ENCODE peak calls at places on chromosome 1, in seven cellular contexts. L, C, P, S, H, I and U are unnamed samples.
A peak's percentile ranks its signal among the peaks of the same experiment; 100 is the strongest.

GRCh38 chr1:85137660-85138059 is 63.2 kb downstream of the SYDE2 start:
- DNase-seq in C (no peak), S (peak; percentile 86), L (no peak), I (peak; percentile 78), P (no peak), H (no peak), U (no peak)

GRCh38 chr1:221371671-221372070 is 370.2 kb downstream of the DUSP10 start:
- DNase-seq in I (no peak), H (no peak), S (no peak), L (no peak), P (no peak), C (no peak), U (no peak)

GRCh38 chr1:17615157-17615556 is 75.7 kb downstream of the ARHGEF10L start:
- DNase-seq in I (no peak), C (no peak), P (no peak), H (no peak), S (no peak), L (no peak), U (no peak)

GRCh38 chr1:204883405-204883804 is 12.7 kb downstream of the NFASC start:
- DNase-seq in P (no peak), S (no peak), H (no peak), L (no peak), C (no peak), I (no peak), U (peak; percentile 16)

GRCh38 chr1:178650950-178651461 is 74.0 kb upstream of the RALGPS2 start:
- DNase-seq in H (no peak), I (peak; percentile 71), C (no peak), P (no peak), S (no peak), L (no peak), U (peak; percentile 15)

GRCh38 chr1:93304716-93305138 is 41.0 kb upstream of the DR1 start:
- DNase-seq in L (peak; percentile 23), H (peak; percentile 32), S (no peak), C (peak; percentile 78), P (peak; percentile 21), I (peak; percentile 78), U (peak; percentile 27)

GRCh38 chr1:86987446-86987845 is 73.0 kb downstream of the HS2ST1 start:
- DNase-seq in C (no peak), H (no peak), S (no peak), P (no peak), I (no peak), L (no peak), U (no peak)

GRCh38 chr1:205938682-205939081 is 4.6 kb downstream of the SLC26A9 start:
- DNase-seq in L (no peak), C (no peak), I (no peak), H (no peak), S (no peak), P (no peak), U (no peak)

GRCh38 chr1:7642781-7643180 is 128.3 kb upstream of the VAMP3 start:
- DNase-seq in H (no peak), C (no peak), I (no peak), L (no peak), P (no peak), S (peak; percentile 78), U (no peak)

GRCh38 chr1:102099916-102100315 is 103.2 kb upstream of the OLFM3 start:
- DNase-seq in L (no peak), S (no peak), H (no peak), P (no peak), I (no peak), C (no peak), U (peak; percentile 4)

GRCh38 chr1:192797845-192798244 is 11.0 kb upstream of the RGS2 start:
- DNase-seq in S (no peak), P (no peak), L (no peak), H (no peak), C (no peak), I (no peak), U (no peak)

GRCh38 chr1:37305841-37306240 is 168.5 kb upstream of the ZC3H12A start:
- DNase-seq in C (no peak), P (no peak), S (no peak), L (no peak), H (no peak), I (no peak), U (no peak)

GRCh38 chr1:37403166-37403565 is 71.2 kb upstream of the ZC3H12A start:
- DNase-seq in P (no peak), I (no peak), H (no peak), S (no peak), L (no peak), C (no peak), U (no peak)

GRCh38 chr1:149915429-149916192 is 2.0 kb downstream of the SV2A start:
- DNase-seq in P (no peak), C (no peak), S (no peak), H (no peak), I (no peak), L (no peak), U (peak; percentile 62)

GRCh38 chr1:205262706-205263105 is 35.0 kb downstream of the TMCC2 start:
- DNase-seq in S (no peak), P (no peak), L (no peak), I (no peak), C (no peak), H (peak; percentile 20), U (no peak)

GRCh38 chr1:42877380-42877779 is 31.0 kb downstream of the ZNF691 start:
- DNase-seq in S (no peak), I (no peak), C (no peak), H (no peak), L (no peak), P (no peak), U (no peak)

GRCh38 chr1:20215716-20216115 is 29.4 kb upstream of the PLA2G2C start:
- DNase-seq in S (no peak), L (no peak), C (no peak), I (no peak), H (no peak), P (no peak), U (no peak)

GRCh38 chr1:20212099-20212684 is 25.9 kb upstream of the PLA2G2C start:
- DNase-seq in P (no peak), C (no peak), I (no peak), H (no peak), S (no peak), L (no peak), U (no peak)

GRCh38 chr1:20210736-20211405 is 24.6 kb upstream of the PLA2G2C start:
- DNase-seq in P (no peak), I (no peak), S (no peak), L (no peak), C (no peak), H (no peak), U (no peak)

GRCh38 chr1:20211511-20211931 is 25.2 kb upstream of the PLA2G2C start:
- DNase-seq in S (peak; percentile 86), C (no peak), H (no peak), P (no peak), L (no peak), I (no peak), U (no peak)

GRCh38 chr1:20212685-20213331 is 26.5 kb upstream of the PLA2G2C start:
- DNase-seq in C (peak; percentile 94), P (no peak), L (no peak), H (peak; percentile 70), I (peak; percentile 86), S (peak; percentile 95), U (peak; percentile 82)
- TF ChIP-seq CTCF in C (peak; percentile 97), P (peak; percentile 72), L (peak; percentile 50), H (peak; percentile 95), I (peak; percentile 75), S (peak; percentile 63), U (peak; percentile 85)

DNA sequence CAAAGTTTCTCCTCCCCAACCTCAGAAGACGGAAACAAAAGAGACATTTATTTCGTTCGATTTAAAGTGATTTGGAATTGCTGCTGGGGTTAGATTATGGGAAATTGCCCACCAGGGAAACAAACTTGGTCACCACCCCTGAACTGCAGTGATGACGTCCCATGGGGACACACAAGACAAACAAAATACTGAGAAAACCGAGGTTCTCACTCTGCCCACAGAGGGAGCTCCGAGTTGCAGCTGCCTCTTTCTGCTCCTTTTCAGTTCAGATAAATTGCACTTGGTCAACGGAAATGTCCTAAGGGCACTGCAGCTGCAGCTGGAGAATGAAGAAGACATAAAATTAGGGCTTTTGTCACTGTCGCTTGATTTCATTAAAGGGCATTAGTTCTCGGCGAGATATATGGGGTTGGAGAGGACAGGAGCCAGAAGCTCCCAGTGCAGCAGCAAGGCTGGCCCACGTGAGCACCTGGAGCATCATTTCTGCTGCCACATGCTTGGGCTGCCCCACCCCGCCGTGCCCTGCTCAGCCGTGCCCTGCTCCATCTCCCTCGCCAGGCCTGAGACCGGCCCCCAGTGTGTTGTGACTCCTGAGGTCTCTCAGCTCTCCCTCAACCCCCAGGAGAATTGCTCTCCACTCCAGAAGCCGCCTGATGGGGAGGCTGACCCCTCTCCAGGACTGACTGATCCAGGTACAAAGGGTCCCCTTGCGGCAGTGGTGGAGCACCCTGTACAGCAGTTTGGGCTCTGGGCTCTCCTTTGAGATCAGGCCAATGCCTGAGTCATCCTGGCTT is 231.7 kb upstream of the AJAP1 start:
- DNase-seq in C (peak; percentile 63), S (no peak), L (no peak), P (no peak), I (no peak), H (no peak), U (no peak)
- TF ChIP-seq CTCF in C (peak; percentile 64), S (peak; percentile 11), L (no peak), P (no peak), I (no peak), H (no peak), U (peak; percentile 9)

DNA sequence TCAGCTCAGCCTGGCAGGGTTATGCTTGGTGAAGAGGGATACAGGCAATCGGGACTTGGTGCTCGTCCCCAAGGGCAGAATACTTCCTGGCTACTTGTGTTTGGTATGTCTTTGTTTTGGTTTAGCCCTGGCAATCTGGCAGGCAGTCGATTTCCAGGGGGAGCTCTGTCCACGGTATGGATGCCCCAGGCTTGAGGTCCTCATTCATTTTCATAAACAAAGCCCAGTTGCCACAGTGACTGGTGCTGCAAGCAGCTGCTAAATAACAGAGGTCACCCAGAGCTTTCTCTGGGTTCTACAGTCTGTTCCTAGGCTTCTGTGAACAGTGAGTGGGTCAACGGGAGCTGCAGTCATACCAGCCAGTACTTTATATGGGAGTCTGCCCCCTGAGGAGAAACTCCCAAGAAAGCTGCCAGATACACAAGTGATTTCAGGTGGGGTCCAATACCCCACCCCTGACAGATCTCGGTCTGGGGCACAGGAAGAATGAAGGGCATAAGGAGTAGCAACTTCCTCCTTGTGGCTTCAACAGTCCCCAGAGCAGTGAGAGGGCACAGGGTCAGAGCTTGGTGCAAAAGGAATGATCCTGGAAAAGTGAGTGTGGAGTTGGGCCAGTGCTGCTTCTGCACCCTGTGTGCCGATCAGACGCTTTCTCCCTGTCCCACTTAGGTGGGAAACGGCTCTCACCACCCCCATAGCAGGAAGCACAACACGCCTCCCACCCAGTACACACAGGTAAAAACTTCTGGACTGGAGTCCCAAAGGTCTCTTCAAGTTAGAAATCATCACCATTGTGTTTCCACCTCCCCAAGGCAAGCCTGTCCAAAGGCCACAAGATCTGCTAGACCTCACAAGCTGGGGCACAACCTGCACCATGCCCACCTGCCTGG is 55.5 kb downstream of the TGFBR3 start:
- DNase-seq in L (peak; percentile 49), I (peak; percentile 27), H (no peak), C (no peak), P (no peak), S (peak; percentile 80), U (no peak)
- TF ChIP-seq CTCF in L (peak; percentile 52), I (peak; percentile 25), H (no peak), C (no peak), P (no peak), S (peak; percentile 36), U (no peak)

DNA sequence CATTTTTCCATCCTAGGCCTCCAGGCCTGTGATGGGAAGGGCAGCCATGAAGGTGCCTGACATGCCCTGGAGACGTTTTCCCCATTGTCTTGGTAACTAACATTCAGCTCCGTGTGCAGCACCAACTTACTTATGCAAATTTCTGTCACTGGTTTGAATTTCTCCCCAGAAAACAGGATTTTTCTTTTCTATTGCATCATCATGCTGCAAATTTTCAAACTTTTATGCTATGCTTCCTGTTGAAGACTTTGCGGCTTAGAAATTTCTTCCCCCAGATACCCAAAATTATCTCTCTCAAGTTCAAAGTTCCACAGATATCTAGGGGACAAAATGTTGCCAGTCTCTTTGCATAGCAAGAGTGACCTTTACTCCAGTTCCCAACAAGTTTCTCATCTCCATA is 25.2 kb upstream of the SELE start:
- DNase-seq in S (no peak), C (no peak), P (no peak), L (no peak), H (no peak), I (no peak), U (no peak)
- TF ChIP-seq CTCF in S (no peak), C (no peak), P (no peak), L (no peak), H (no peak), I (no peak), U (no peak)